ENCODE peak calls at places on chromosome 3, in five cellular contexts. D is amygdala; E is stimulated activated effector memory CD8-positive, alpha-beta T cell treated with anti-CD3 and anti-CD28 coated beads, Interleukin-12 subunit alpha, Interleukin-12 subunit beta, amount 100 ng/mL, for 72 hours; Y is AG20443; F is PC-3. R is an unnamed sample.

GRCh38 chr3:133268772-133269171 is 131.1 kb upstream of the BFSP2 start:
- DNase-seq in E (no peak), D (no peak), F (no peak), Y (no peak), R (no peak)

GRCh38 chr3:8503461-8503860 is 1.8 kb downstream of the LMCD1 start:
- DNase-seq in F (peak), E (no peak), Y (no peak), D (no peak), R (no peak)

GRCh38 chr3:14151471-14152083 is 26.7 kb downstream of the TMEM43 start:
- DNase-seq in Y (no peak), D (no peak), F (no peak), E (no peak), R (no peak)

GRCh38 chr3:185081516-185081915 is 71.3 kb downstream of the C3orf70 start:
- DNase-seq in E (no peak), Y (no peak), F (no peak), D (no peak), R (no peak)

GRCh38 chr3:24588568-24588967 is 93.9 kb upstream of the THRB start:
- DNase-seq in F (no peak), E (no peak), D (no peak), Y (no peak), R (no peak)

GRCh38 chr3:15794303-15794771 is 3.4 kb downstream of the ANKRD28 start:
- DNase-seq in E (no peak), D (no peak), Y (peak), F (peak), R (no peak)

GRCh38 chr3:78919021-78919755 is 848.6 kb downstream of the ROBO1 start:
- DNase-seq in F (no peak), Y (peak), E (no peak), D (no peak), R (no peak)

GRCh38 chr3:55066406-55067128 is 138.7 kb upstream of the LRTM1 start:
- DNase-seq in E (no peak), Y (no peak), D (no peak), F (no peak), R (no peak)

GRCh38 chr3:126539558-126540250 is 15.7 kb downstream of the CHST13 start:
- DNase-seq in E (no peak), F (no peak), Y (no peak), D (no peak), R (no peak)

GRCh38 chr3:195246608-195247007 is 24.4 kb downstream of the XXYLT1 start:
- DNase-seq in D (no peak), Y (no peak), F (no peak), E (no peak), R (no peak)

GRCh38 chr3:132083583-132084372 is 49.0 kb upstream of the CPNE4 start:
- DNase-seq in D (no peak), E (no peak), F (peak), Y (no peak), R (no peak)

GRCh38 chr3:107987036-107987557 is 103.7 kb downstream of the CD47 start:
- DNase-seq in D (no peak), E (no peak), F (peak), Y (peak), R (peak)

GRCh38 chr3:171309906-171310359 is 150.3 kb downstream of the TNIK start:
- DNase-seq in Y (peak), D (no peak), E (no peak), F (peak), R (no peak)

GRCh38 chr3:160564205-160564922 is 1.0 kb downstream of the KPNA4 start:
- DNase-seq in Y (no peak), D (no peak), E (no peak), F (peak), R (no peak)

GRCh38 chr3:133896002-133896761 is 500 bp upstream of the RAB6B start:
- DNase-seq in E (no peak), D (no peak), Y (peak), F (no peak), R (no peak)

GRCh38 chr3:89698208-89698830 is 590.9 kb downstream of the EPHA3 start:
- DNase-seq in Y (no peak), D (no peak), E (no peak), F (no peak), R (no peak)

GRCh38 chr3:73405000-73405399 is 219.7 kb downstream of the PDZRN3 start:
- DNase-seq in F (no peak), Y (no peak), D (no peak), E (no peak), R (no peak)

GRCh38 chr3:8482263-8482662 is 19.4 kb upstream of the LMCD1 start:
- DNase-seq in F (no peak), E (no peak), D (no peak), Y (no peak), R (no peak)

GRCh38 chr3:377158-377561 is 180.6 kb downstream of the CHL1 start:
- DNase-seq in F (peak), E (no peak), D (no peak), Y (no peak), R (no peak)

GRCh38 chr3:57983734-57984518 is 24.3 kb upstream of the FLNB start:
- DNase-seq in D (no peak), E (peak), Y (peak), F (peak), R (peak)

GRCh38 chr3:12662593-12663310 is 1.2 kb downstream of the RAF1 start:
- DNase-seq in Y (no peak), E (peak), D (peak), F (peak), R (peak)

GRCh38 chr3:53163459-53164387 is 2.7 kb downstream of the PRKCD start:
- DNase-seq in E (no peak), D (no peak), Y (no peak), F (no peak), R (no peak)

GRCh38 chr3:25424238-25425013 is 3.6 kb upstream of the RARB start:
- DNase-seq in Y (no peak), E (no peak), F (peak), D (no peak), R (no peak)

GRCh38 chr3:192080336-192080735 is 619.4 kb downstream of the PYDC2 start:
- DNase-seq in Y (no peak), E (no peak), F (no peak), D (no peak), R (no peak)

GRCh38 chr3:183826448-183826847 is 1.1 kb upstream of the MAP6D1 start:
- DNase-seq in F (no peak), Y (no peak), E (no peak), D (no peak), R (no peak)

GRCh38 chr3:165852710-165853109 is 15.5 kb upstream of the BCHE start:
- DNase-seq in D (no peak), F (peak), Y (no peak), E (no peak), R (no peak)

GRCh38 chr3:183489455-183490210 is 61.2 kb upstream of the MCF2L2 start:
- DNase-seq in Y (peak), E (no peak), D (no peak), F (peak), R (no peak)

GRCh38 chr3:194879991-194880939 is 194.6 kb downstream of the FAM43A start:
- DNase-seq in Y (peak), E (no peak), F (peak), D (no peak), R (peak)

GRCh38 chr3:50815844-50816243 is 141.1 kb downstream of the DOCK3 start:
- DNase-seq in F (peak), D (no peak), Y (no peak), E (no peak), R (no peak)

GRCh38 chr3:185308126-185308754 is 54.4 kb upstream of the EHHADH start:
- DNase-seq in F (peak), Y (peak), E (peak), D (peak), R (no peak)

GRCh38 chr3:115659253-115659652 is 35.9 kb downstream of the GAP43 start:
- DNase-seq in Y (no peak), F (no peak), D (no peak), E (no peak), R (no peak)

R was measured in tibial nerve.